ENCODE peak calls at places on chromosomes 2 and 18, in six cellular contexts. L is SK-N-SH, T is MM.1S, B is pancreas, Z is ovary, G is heart right ventricle. I is an unnamed sample. For H3K27me3, the result is how much of the 10 kb centered on the place peaks cover.

GRCh38 chr2:205684871-205685313 is 2.6 kb downstream of the NRP2 start:
- DNase-seq in B (no peak), Z (peak), L (no peak), T (no peak), G (no peak), I (no peak)

GRCh38 chr18:63319383-63320040 is at the start of gene BCL2:
- DNase-seq in L (no peak), B (peak), G (no peak), T (peak), Z (peak), I (peak)

GRCh38 chr2:138496096-138496651 is 5.4 kb upstream of the SPOPL start:
- DNase-seq in G (no peak), Z (no peak), T (no peak), L (no peak), B (no peak), I (no peak)

GRCh38 chr2:46846454-46846990 is 69.1 kb downstream of the MCFD2 start:
- DNase-seq in G (no peak), B (no peak), Z (peak), T (no peak), L (no peak), I (no peak)

GRCh38 chr18:64330161-64330560 is 181.3 kb upstream of the LINC00305 start:
- DNase-seq in Z (no peak), G (no peak), T (no peak), B (no peak), L (no peak), I (no peak)

GRCh38 chr2:46784278-46784677 is 131.3 kb downstream of the MCFD2 start:
- DNase-seq in T (no peak), G (no peak), B (no peak), L (no peak), Z (no peak), I (no peak)

GRCh38 chr2:194328456-194328855 is 1328.6 kb upstream of the SLC39A10 start:
- DNase-seq in B (no peak), T (no peak), Z (no peak), G (no peak), L (no peak), I (no peak)

GRCh38 chr2:77831471-77831870 is 309.3 kb upstream of the LRRTM4 start:
- DNase-seq in B (no peak), Z (no peak), L (no peak), T (no peak), G (no peak), I (no peak)

GRCh38 chr2:43226955-43227829 is 786 bp upstream of the ZFP36L2 start:
- DNase-seq in B (peak), Z (peak), G (peak), T (peak), L (peak), I (peak)

GRCh38 chr18:50079571-50080295 is 115.2 kb downstream of the MYO5B start:
- DNase-seq in L (no peak), B (peak), Z (no peak), T (no peak), G (peak), I (peak)

GRCh38 chr2:3838348-3838747 is 135.0 kb downstream of the DCDC2C start:
- DNase-seq in Z (no peak), T (no peak), L (no peak), G (no peak), B (no peak), I (no peak)

GRCh38 chr2:238106698-238107524 is 6.8 kb downstream of the ESPNL start:
- DNase-seq in Z (no peak), B (no peak), T (no peak), L (peak), G (no peak), I (peak)

GRCh38 chr18:46408334-46408987 is 248.6 kb downstream of the LOXHD1 start:
- DNase-seq in T (no peak), Z (no peak), G (no peak), L (no peak), B (no peak), I (no peak)

GRCh38 chr2:237474931-237475703 is 11.9 kb upstream of the MLPH start:
- DNase-seq in G (peak), B (peak), T (peak), L (peak), Z (peak), I (peak)

GRCh38 chr2:85444629-85445028 is 26.1 kb downstream of the SH2D6 start:
- DNase-seq in B (no peak), L (no peak), Z (no peak), T (no peak), G (no peak), I (no peak)

GRCh38 chr2:3126171-3126685 is 251.4 kb downstream of the EIPR1 start:
- DNase-seq in L (no peak), T (no peak), B (no peak), G (no peak), Z (no peak), I (no peak)

GRCh38 chr2:9178905-9179571 is 27.6 kb upstream of the ASAP2 start:
- DNase-seq in G (peak), Z (peak), B (peak), T (peak), L (no peak), I (no peak)

GRCh38 chr2:183069174-183069573 is 9.4 kb upstream of the DUSP19 start:
- DNase-seq in Z (no peak), B (no peak), L (no peak), G (no peak), T (no peak), I (no peak)

GRCh38 chr2:212929116-212929515 is 222.3 kb downstream of the IKZF2 start:
- DNase-seq in B (no peak), G (no peak), L (no peak), Z (no peak), T (no peak), I (no peak)

GRCh38 chr2:62382122-62382521 is 123.9 kb downstream of the TMEM17 start:
- DNase-seq in B (no peak), Z (no peak), G (no peak), L (no peak), T (no peak), I (no peak)

GRCh38 chr18:25247725-25248124 is 104.2 kb downstream of the ZNF521 start:
- DNase-seq in G (no peak), Z (no peak), L (no peak), B (no peak), T (no peak), I (no peak)

GRCh38 chr2:189610700-189611099 is 30.1 kb upstream of the SLC40A1 start:
- DNase-seq in B (no peak), L (no peak), G (no peak), Z (no peak), T (no peak), I (no peak)

GRCh38 chr2:130231656-130232055 is 33.4 kb upstream of the TUBA3E start:
- DNase-seq in Z (no peak), B (no peak), G (no peak), T (no peak), L (no peak), I (no peak)

DNA sequence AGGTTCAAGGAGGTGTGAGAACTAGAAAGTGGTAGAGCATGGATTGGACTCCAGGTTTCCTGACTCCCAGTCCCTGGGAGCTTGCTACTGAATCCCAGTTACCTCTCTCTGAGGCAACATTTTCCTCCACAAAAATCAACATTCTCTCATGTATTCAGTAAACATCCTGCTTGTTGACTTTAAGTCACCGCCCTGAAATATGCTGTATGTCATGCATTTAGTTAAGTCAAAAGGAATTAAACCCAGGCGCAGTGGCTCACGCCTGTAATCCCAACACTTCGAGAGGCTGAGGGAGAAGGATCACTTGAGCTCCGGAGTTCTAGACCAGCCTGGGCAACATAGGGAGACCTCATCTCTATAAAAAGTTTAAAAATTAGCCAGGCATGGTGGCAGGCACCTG is 3.8 kb downstream of the MATN3 start:
- DNase-seq in G (no peak), Z (no peak), T (no peak), L (no peak), B (no peak), I (no peak)
- H3K27ac ChIP-seq in G (no peak), Z (no peak), T (no peak), L (no peak), B (no peak), I (no peak)

DNA sequence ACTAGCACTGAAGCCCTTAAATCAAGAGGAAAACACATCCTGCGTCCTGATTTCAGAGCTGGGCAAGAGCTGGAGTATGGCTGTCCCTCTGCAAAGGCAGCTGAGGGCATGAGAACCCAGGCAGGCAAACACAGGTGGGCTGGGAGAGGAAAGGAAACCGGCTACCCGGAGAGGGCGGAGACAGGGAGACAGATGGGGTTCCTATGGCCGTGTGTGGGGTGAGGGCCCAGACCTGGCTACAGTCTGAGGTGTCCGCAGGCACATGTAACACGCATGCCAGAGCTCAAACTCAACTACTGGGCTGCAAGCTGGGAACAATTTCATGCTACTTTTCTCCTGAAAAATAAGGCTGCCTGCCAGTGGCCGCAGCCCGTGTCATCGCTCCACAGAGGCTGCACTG is 2.7 kb downstream of the COPS9 start:
- DNase-seq in L (no peak), B (no peak), Z (no peak), T (no peak), G (no peak), I (no peak)
- H3K27me3 ChIP-seq in L (under half), B (under half), Z (under half), T (under half), G (under half), I (under half)

DNA sequence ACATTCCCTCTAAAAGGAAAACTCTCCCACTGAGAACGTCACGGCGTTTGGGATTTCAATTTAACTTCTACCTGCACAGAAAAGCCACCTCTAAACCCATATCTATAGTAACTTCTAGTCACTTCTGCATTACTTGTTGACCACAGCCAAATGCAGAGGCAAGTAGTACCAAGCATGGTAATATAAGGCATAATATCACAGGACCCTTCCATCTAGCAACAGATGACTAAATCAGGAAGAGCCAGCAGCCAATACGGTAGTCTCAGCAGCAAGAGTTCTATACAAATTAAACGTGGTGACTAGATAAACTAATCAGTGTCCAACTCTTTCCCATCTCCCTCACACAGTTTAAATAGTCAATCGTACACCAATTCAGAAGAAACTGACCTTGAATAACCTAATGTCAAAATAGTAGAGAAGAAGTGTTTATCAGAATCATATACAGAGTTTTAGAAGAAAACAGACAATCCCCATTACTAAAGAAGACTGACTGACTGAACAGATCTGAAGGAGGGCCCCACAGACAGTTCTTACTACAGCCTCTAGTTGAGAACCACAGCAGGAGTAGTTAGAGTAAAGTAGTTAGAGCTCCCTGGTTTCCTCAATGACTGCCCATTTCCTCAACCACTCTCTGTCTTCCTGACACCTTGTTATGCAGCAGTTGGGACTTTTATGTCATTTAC is 30.0 kb downstream of the MEMO1 start:
- DNase-seq in T (no peak), Z (no peak), L (no peak), G (no peak), B (no peak), I (no peak)
- TF ChIP-seq CTCF in T (no peak), Z (no peak), L (no peak), G (no peak), B (no peak), I (no peak)

DNA sequence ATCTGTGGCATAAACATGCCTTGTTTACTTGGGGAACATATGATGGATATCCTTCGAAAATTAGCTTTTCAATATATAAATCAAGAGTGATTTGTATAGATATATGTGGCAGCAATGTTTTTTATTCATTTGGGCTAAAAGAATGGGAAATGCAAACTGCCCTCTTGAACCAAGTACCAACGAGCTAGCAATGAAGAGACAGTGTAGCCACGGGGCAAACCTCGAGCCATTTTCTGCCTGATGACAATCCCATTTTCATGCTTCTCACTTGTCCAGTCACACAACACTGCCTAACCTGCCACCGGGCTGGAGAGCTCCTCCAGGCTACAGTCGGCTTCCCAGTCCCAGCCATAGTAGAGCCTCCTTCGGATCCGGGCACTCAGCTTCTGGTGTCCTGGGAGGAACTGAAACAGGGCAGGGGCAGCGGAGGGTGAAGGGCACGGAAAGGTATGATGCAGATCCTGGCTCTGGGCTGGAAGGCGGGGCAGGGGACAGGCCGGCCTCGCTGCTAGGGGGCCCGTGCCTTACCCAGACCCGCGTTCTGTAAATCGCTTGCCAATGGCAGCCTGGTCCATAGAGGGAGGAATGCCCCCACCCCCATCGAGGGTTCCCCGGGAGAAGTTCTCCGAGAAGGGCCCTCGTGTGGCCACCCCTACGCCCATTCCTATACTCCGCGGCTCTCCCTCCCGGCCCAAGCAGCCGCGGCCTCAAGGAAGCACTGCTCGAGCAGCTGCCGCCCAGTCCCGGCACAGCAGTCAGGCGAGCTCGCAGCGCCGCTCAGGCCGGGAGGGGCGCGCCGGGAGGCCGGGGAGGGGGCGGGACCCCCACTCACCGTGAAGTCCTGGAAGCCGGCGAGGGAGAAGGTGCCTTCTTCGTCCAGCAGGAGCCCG is 552 bp downstream of the CNPPD1 start:
- DNase-seq in Z (peak), L (peak), T (peak), G (peak), B (no peak), I (no peak)
- H3K27ac ChIP-seq in Z (peak), L (peak), T (peak), G (peak), B (peak), I (peak)

DNA sequence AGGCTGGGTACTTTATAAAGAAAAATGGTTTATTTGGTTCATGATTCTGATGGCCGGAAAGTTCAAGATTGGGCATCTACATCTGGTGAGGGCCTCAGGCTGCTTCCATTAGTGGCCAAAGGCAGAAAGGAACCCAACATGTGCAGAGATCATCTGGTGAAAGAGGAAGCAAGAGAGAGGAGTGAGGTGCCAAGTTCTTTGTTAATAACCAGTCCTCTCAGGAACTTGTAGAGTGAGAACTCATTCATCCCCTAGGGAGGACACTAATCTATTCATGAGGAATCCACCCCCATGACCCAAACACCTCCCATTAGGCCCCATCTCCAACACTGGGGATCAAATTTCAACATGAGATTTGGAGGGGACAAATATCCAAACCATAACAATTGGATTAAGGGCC is 17.8 kb upstream of the SERPINE2 start:
- DNase-seq in Z (no peak), B (no peak), G (no peak), L (no peak), T (no peak), I (no peak)
- H3K27me3 ChIP-seq in Z (under half), B (under half), G (under half), L (under half), T (under half), I (under half)

GRCh38 chr2:106163948-106164580 is 30.0 kb downstream of the UXS1 start:
- DNase-seq in Z (no peak), L (no peak), B (no peak), T (no peak), G (no peak), I (no peak)

GRCh38 chr2:106161938-106162814 is 31.9 kb downstream of the UXS1 start:
- DNase-seq in T (no peak), G (no peak), L (no peak), Z (no peak), B (peak), I (no peak)

GRCh38 chr2:106165556-106165955 is 28.5 kb downstream of the UXS1 start:
- DNase-seq in Z (no peak), B (no peak), L (no peak), G (no peak), T (no peak), I (no peak)

GRCh38 chr2:106167067-106167466 is 27.0 kb downstream of the UXS1 start:
- DNase-seq in L (no peak), G (no peak), Z (no peak), B (no peak), T (no peak), I (no peak)

DNA sequence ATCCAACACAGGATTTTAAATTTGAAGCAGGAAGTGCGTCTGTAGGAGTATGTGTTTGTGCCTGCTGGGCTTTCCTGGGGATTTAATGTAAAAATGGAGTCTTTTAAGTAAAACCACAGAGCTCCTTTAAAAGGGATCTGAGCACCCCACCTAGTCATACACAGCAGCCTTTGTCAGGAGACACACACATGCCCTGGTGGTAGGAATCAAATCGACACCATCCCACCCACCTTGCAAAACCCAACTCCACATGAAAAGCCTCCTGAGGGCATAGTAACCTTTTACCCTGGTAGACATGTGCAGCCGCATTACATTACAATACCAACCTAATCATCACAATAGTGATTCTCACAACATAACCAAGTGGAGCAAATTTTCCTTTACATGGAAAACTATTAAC is 29.0 kb downstream of the UXS1 start:
- DNase-seq in G (no peak), T (no peak), L (no peak), Z (no peak), B (no peak), I (no peak)
- TF ChIP-seq CTCF in G (no peak), T (no peak), L (no peak), Z (no peak), B (no peak), I (no peak)

GRCh38 chr2:164735309-164735919 is 106.2 kb downstream of the COBLL1 start:
- DNase-seq in B (no peak), T (peak), L (no peak), Z (no peak), G (no peak), I (no peak)
- H3K27ac ChIP-seq in B (no peak), T (no peak), L (no peak), Z (no peak), G (no peak), I (no peak)

I was measured in dorsolateral prefrontal cortex.